ENCODE peak calls at places on chromosomes 3 and 15, in eight cellular contexts. G is NCI-H2081 treated with DMSO at 0.1 percent for 48 hours, V is HS-5, T is GM10248, U is endodermal cell, F is NCI-H748 treated with DMSO at 0.1 percent for 48 hours, O is T-helper 1 cell, K is prostate gland. R is an unnamed sample.
A peak's percentile ranks its signal among the peaks of the same experiment; 100 is the strongest.

GRCh38 chr3:45541326-45542321 is 52.9 kb upstream of the LIMD1 start:
- DNase-seq in V (no peak), T (no peak), G (no peak), O (no peak), F (no peak), K (no peak), U (no peak), R (no peak)

GRCh38 chr3:39276746-39277145 is 3.1 kb downstream of the CX3CR1 start:
- DNase-seq in K (no peak), U (no peak), O (no peak), F (no peak), V (no peak), G (no peak), T (no peak), R (no peak)

GRCh38 chr3:61719278-61719977 is 158.1 kb downstream of the PTPRG start:
- DNase-seq in V (no peak), T (no peak), K (no peak), F (no peak), U (peak; percentile 59), O (no peak), G (no peak), R (no peak)

GRCh38 chr3:26347150-26347549 is 275.4 kb upstream of the LRRC3B start:
- DNase-seq in G (no peak), U (no peak), K (no peak), T (no peak), O (no peak), V (no peak), F (no peak), R (no peak)

GRCh38 chr3:120349819-120350125 is 618 bp upstream of the LRRC58 start:
- DNase-seq in T (no peak), V (no peak), U (no peak), O (no peak), F (no peak), K (no peak), G (no peak), R (no peak)

GRCh38 chr3:52892625-52893311 is 4.6 kb downstream of the STIMATE start:
- DNase-seq in K (no peak), V (no peak), G (no peak), T (peak; percentile 62), F (no peak), U (no peak), O (peak; percentile 60), R (no peak)

GRCh38 chr3:104396974-104397669 is 969.6 kb upstream of the ALCAM start:
- DNase-seq in K (no peak), O (no peak), U (no peak), F (no peak), T (no peak), G (no peak), V (no peak), R (no peak)

GRCh38 chr3:33773627-33774026 is 24.8 kb upstream of the PDCD6IP start:
- DNase-seq in K (no peak), F (no peak), T (no peak), O (no peak), U (no peak), V (no peak), G (no peak), R (no peak)

GRCh38 chr15:95624100-95624499 is 706.4 kb upstream of the NR2F2 start:
- DNase-seq in U (no peak), G (no peak), T (no peak), V (no peak), K (no peak), O (no peak), F (no peak), R (no peak)

GRCh38 chr3:14431928-14432834 is 29.8 kb downstream of the SLC6A6 start:
- DNase-seq in O (peak; percentile 97), T (peak; percentile 93), V (peak; percentile 70), U (peak; percentile 93), G (no peak), K (peak; percentile 68), F (no peak), R (no peak)

GRCh38 chr3:195172285-195172684 is 98.7 kb downstream of the XXYLT1 start:
- DNase-seq in T (no peak), V (no peak), K (no peak), G (no peak), U (peak; percentile 59), O (no peak), F (no peak), R (no peak)

GRCh38 chr3:99419111-99419510 is 219.3 kb upstream of the COL8A1 start:
- DNase-seq in F (no peak), K (no peak), T (no peak), V (no peak), G (no peak), O (no peak), U (no peak), R (no peak)

GRCh38 chr15:88741671-88742070 is 61.6 kb upstream of the ACAN start:
- DNase-seq in O (no peak), V (no peak), F (no peak), T (no peak), G (no peak), K (no peak), U (no peak), R (no peak)

GRCh38 chr3:38140326-38141172 is 2.1 kb downstream of the MYD88 start:
- DNase-seq in V (no peak), F (no peak), K (no peak), O (no peak), G (no peak), U (peak; percentile 69), T (no peak), R (no peak)

GRCh38 chr3:128447561-128448013 is 19.1 kb downstream of the DNAJB8 start:
- DNase-seq in K (no peak), G (no peak), V (no peak), F (no peak), O (peak; percentile 86), T (peak; percentile 43), U (no peak), R (no peak)

GRCh38 chr15:80317389-80318169 is 65.6 kb upstream of the CTXND1 start:
- DNase-seq in O (no peak), T (no peak), F (no peak), K (no peak), U (no peak), G (no peak), V (peak; percentile 80), R (no peak)

GRCh38 chr15:99399612-99400011 is 148.3 kb downstream of the LRRC28 start:
- DNase-seq in V (no peak), F (no peak), G (no peak), U (no peak), T (no peak), O (no peak), K (no peak), R (no peak)

GRCh38 chr3:104066658-104067057 is 1300.1 kb upstream of the ALCAM start:
- DNase-seq in O (no peak), G (no peak), F (no peak), U (no peak), T (no peak), V (peak; percentile 23), K (no peak), R (no peak)

GRCh38 chr3:78610462-78611125 is 1157.2 kb downstream of the ROBO1 start:
- DNase-seq in G (no peak), F (no peak), T (no peak), K (no peak), O (no peak), V (no peak), U (no peak), R (no peak)

GRCh38 chr15:59867436-59867835 is 136.7 kb upstream of the FOXB1 start:
- DNase-seq in G (no peak), U (peak; percentile 2), V (no peak), K (no peak), F (no peak), T (no peak), O (no peak), R (no peak)

GRCh38 chr15:69080203-69080957 is 65.9 kb downstream of the NOX5 start:
- DNase-seq in F (no peak), G (peak; percentile 34), K (no peak), V (no peak), O (no peak), U (peak; percentile 69), T (no peak), R (peak; percentile 57)

GRCh38 chr3:41975421-41976103 is 13.7 kb upstream of the ULK4 start:
- DNase-seq in V (no peak), T (no peak), O (no peak), U (no peak), G (no peak), F (no peak), K (no peak), R (no peak)

GRCh38 chr3:161372321-161373260 is 1.3 kb upstream of the SPTSSB start:
- DNase-seq in V (no peak), U (peak; percentile 81), T (peak; percentile 31), F (peak; percentile 69), O (no peak), K (peak; percentile 44), G (peak; percentile 84), R (peak; percentile 93)

GRCh38 chr15:47326506-47326905 is 390.8 kb upstream of the SEMA6D start:
- DNase-seq in U (no peak), O (no peak), V (no peak), F (no peak), G (no peak), T (no peak), K (no peak), R (no peak)

GRCh38 chr15:60804986-60805949 is 326.3 kb upstream of the ICE2 start:
- DNase-seq in T (no peak), K (no peak), U (peak; percentile 91), G (peak; percentile 77), O (no peak), V (no peak), F (no peak), R (peak; percentile 43)

GRCh38 chr3:105195260-105195659 is 171.4 kb upstream of the ALCAM start:
- DNase-seq in U (no peak), O (no peak), V (no peak), K (no peak), F (no peak), T (no peak), G (no peak), R (no peak)

GRCh38 chr3:188126271-188126670 is 27.7 kb upstream of the LPP start:
- DNase-seq in K (no peak), F (no peak), V (no peak), U (no peak), G (no peak), O (no peak), T (no peak), R (no peak)

GRCh38 chr3:185188816-185189215 is 36.0 kb upstream of the C3orf70 start:
- DNase-seq in U (no peak), O (no peak), K (no peak), V (no peak), T (no peak), G (peak; percentile 8), F (peak; percentile 0), R (peak; percentile 77)

GRCh38 chr3:100213891-100214573 is 46.8 kb upstream of the TBC1D23 start:
- DNase-seq in F (no peak), K (no peak), O (no peak), V (no peak), T (no peak), U (no peak), G (no peak), R (no peak)

GRCh38 chr3:153315781-153316180 is 153.8 kb downstream of the RAP2B start:
- DNase-seq in U (no peak), K (no peak), G (no peak), V (no peak), O (no peak), T (no peak), F (no peak), R (no peak)

GRCh38 chr3:30826381-30827061 is 67.9 kb downstream of the GADL1 start:
- DNase-seq in K (no peak), O (no peak), G (no peak), T (no peak), F (no peak), V (no peak), U (no peak), R (no peak)

GRCh38 chr3:89098964-89099585 is 8.3 kb upstream of the EPHA3 start:
- DNase-seq in G (peak; percentile 44), U (peak; percentile 85), F (peak; percentile 21), T (peak; percentile 29), O (peak; percentile 26), V (no peak), K (no peak), R (peak; percentile 43)

GRCh38 chr3:157142315-157142714 is 17.6 kb downstream of the CCNL1 start:
- DNase-seq in V (no peak), O (no peak), U (peak; percentile 71), F (no peak), G (no peak), T (no peak), K (no peak), R (peak; percentile 68)

GRCh38 chr15:98981851-98982722 is 25.5 kb downstream of the PGPEP1L start:
- DNase-seq in K (no peak), O (no peak), F (no peak), G (no peak), V (no peak), T (no peak), U (no peak), R (no peak)

R was measured in COR-L47.